ENCODE peak calls at places on chromosomes 4 and X, in eight cellular contexts. T is effector memory CD4-positive, alpha-beta T cell; H is GM23248; Y is colonic mucosa; V is left ventricle myocardium inferior; X is CD8-positive, alpha-beta memory T cell; E is tibial nerve; L is A673. U is an unnamed sample. For H3K9me3, the result is how much of the 10 kb centered on the place peaks cover.

GRCh38 chr4:126658391-126658790 is 974.4 kb upstream of the INTU start:
- DNase-seq in T (no peak), H (no peak), Y (no peak), V (no peak), X (no peak), E (no peak), L (no peak), U (no peak)

GRCh38 chrX:13646154-13646549 is 6.8 kb upstream of the TCEANC start:
- DNase-seq in T (no peak), H (peak), Y (peak), V (peak), X (no peak), E (peak), L (peak), U (peak)

GRCh38 chrX:23901805-23902204 is 5.9 kb downstream of the APOO start:
- DNase-seq in T (no peak), H (peak), Y (peak), V (no peak), X (peak), E (peak), L (peak), U (peak)

GRCh38 chr4:57037982-57038604 is 59.4 kb downstream of the POLR2B start:
- DNase-seq in T (no peak), H (peak), Y (peak), V (peak), X (no peak), E (peak), L (peak), U (peak)

GRCh38 chrX:39818071-39818470 is 279.7 kb downstream of the BCOR start:
- DNase-seq in T (no peak), H (no peak), Y (no peak), V (no peak), X (no peak), E (no peak), L (no peak), U (no peak)

GRCh38 chr4:108171541-108172230 is 3.0 kb upstream of the LEF1 start:
- DNase-seq in T (peak), H (no peak), Y (no peak), V (no peak), X (peak), E (no peak), L (no peak), U (no peak)

GRCh38 chrX:106707771-106708454 is 18.6 kb upstream of the RNF128 start:
- DNase-seq in T (no peak), H (peak), Y (no peak), V (no peak), X (no peak), E (no peak), L (peak), U (no peak)

GRCh38 chrX:46788902-46789301 is 30.0 kb upstream of the SLC9A7 start:
- DNase-seq in T (no peak), H (peak), Y (no peak), V (no peak), X (no peak), E (no peak), L (peak), U (no peak)

GRCh38 chr4:38914859-38915258 is 47.3 kb downstream of the FAM114A1 start:
- DNase-seq in T (no peak), H (no peak), Y (no peak), V (no peak), X (no peak), E (no peak), L (no peak), U (no peak)

GRCh38 chr4:19807505-19807904 is 444.2 kb upstream of the SLIT2 start:
- DNase-seq in T (no peak), H (peak), Y (no peak), V (no peak), X (no peak), E (no peak), L (no peak), U (no peak)

GRCh38 chrX:13341491-13342101 is 21.7 kb upstream of the ATXN3L start:
- DNase-seq in T (no peak), H (no peak), Y (no peak), V (no peak), X (no peak), E (no peak), L (no peak), U (no peak)

GRCh38 chr4:126306152-126306869 is 991.6 kb downstream of the FAT4 start:
- DNase-seq in T (no peak), H (peak), Y (no peak), V (no peak), X (no peak), E (peak), L (no peak), U (no peak)

GRCh38 chr4:125091031-125091540 is 223.7 kb upstream of the FAT4 start:
- DNase-seq in T (no peak), H (no peak), Y (no peak), V (no peak), X (no peak), E (no peak), L (peak), U (no peak)

GRCh38 chr4:85370400-85371032 is 104.4 kb upstream of the ARHGAP24 start:
- DNase-seq in T (no peak), H (peak), Y (peak), V (no peak), X (no peak), E (peak), L (peak), U (no peak)

GRCh38 chr4:147182041-147182440 is 236.4 kb upstream of the TTC29 start:
- DNase-seq in T (no peak), H (no peak), Y (no peak), V (no peak), X (no peak), E (no peak), L (no peak), U (no peak)

GRCh38 chr4:80071643-80072606 is 1.1 kb downstream of the ANTXR2 start:
- DNase-seq in T (peak), H (peak), Y (peak), V (peak), X (peak), E (peak), L (peak), U (peak)

GRCh38 chr4:15147709-15148651 is 145.7 kb downstream of the CPEB2 start:
- DNase-seq in T (no peak), H (peak), Y (no peak), V (no peak), X (no peak), E (no peak), L (no peak), U (no peak)
- H3K9me3 ChIP-seq in T (under half), H (under half), Y (under half), V (under half), X (under half), E (under half), L (under half), U (under half)

DNA sequence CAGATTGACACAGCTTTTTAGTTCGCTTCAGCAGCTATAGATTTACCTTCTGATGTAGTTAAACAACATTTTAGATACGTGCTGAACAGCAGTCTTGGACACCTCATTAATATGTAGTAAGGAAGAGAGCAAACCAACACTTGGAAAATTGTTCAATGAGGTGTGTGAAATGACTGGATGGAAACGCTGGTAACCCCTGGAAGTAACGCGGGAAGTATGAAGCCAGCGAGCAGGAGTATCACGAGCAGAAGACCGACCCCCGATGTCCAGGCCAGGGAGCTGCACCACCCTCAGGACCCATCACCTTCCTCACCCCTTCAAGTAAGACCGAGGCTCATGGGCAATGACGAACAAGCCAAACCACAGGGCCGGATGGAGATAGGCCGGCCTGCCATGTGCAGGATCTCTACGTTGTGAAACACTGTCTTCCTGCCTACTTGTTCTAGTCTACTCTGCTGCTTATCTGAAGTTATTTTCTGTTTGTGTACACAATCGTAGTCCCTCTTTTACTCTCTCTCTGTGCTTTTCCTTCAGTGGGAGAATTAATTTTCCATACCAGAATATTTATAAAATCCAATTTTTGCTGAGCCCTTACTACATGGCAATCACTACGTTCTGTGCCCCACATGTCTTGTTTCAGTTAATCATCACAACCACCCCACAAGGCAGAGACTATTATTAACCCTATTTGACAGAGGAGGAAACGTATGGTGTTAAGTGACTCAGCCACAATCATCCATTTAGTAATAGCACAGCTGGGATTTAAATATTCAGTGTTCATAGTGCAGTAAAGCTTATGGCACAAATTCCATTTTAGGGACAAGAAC is 221.7 kb downstream of the APBB2 start:
- DNase-seq in T (no peak), H (peak), Y (no peak), V (no peak), X (no peak), E (no peak), L (peak), U (no peak)
- H3K27ac ChIP-seq in T (no peak), H (peak), Y (no peak), V (peak), X (no peak), E (no peak), L (no peak), U (no peak)

GRCh38 chr4:13865871-13866669 is 238.5 kb upstream of the BOD1L1 start:
- DNase-seq in T (no peak), H (peak), Y (no peak), V (no peak), X (no peak), E (no peak), L (peak), U (no peak)
- H3K9me3 ChIP-seq in T (under half), H (under half), Y (under half), V (under half), X (under half), E (under half), L (under half), U (under half)

DNA sequence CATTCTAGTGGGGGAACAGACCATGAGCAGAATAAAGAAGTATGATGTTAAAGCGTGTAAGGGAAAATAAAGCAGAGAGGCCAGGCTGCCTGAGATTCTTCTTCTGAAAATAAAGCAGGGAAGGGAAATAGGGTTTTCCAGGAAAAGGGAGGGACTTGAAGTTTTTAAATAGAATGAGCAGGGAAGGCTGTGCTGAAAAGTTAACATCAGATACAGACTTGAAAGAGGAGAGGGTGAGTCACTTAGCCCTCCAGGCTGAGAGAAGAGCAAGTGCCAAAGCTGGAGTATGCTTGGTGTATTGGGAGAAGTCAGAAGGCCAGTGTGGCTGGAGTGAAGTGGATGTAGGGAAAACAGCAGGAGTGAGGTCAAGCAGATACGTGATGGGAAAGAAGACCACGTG is 10.0 kb upstream of the PLK4 start:
- DNase-seq in T (no peak), H (peak), Y (no peak), V (no peak), X (no peak), E (no peak), L (no peak), U (no peak)
- H3K27ac ChIP-seq in T (no peak), H (no peak), Y (no peak), V (peak), X (no peak), E (no peak), L (no peak), U (no peak)

GRCh38 chrX:884091-884490 is 253.5 kb downstream of the SHOX start:
- DNase-seq in T (no peak), H (no peak), Y (no peak), V (no peak), X (no peak), E (no peak), L (no peak), U (no peak)
- H3K9me3 ChIP-seq in T (under half), H (under half), Y (under half), V (under half), X (under half), E (under half), L (under half), U (under half)

GRCh38 chr4:78706302-78706701 is 69.8 kb upstream of the BMP2K start:
- DNase-seq in T (no peak), H (no peak), Y (no peak), V (no peak), X (no peak), E (no peak), L (no peak), U (no peak)
- H3K27ac ChIP-seq in T (no peak), H (no peak), Y (no peak), V (no peak), X (no peak), E (no peak), L (no peak), U (no peak)

DNA sequence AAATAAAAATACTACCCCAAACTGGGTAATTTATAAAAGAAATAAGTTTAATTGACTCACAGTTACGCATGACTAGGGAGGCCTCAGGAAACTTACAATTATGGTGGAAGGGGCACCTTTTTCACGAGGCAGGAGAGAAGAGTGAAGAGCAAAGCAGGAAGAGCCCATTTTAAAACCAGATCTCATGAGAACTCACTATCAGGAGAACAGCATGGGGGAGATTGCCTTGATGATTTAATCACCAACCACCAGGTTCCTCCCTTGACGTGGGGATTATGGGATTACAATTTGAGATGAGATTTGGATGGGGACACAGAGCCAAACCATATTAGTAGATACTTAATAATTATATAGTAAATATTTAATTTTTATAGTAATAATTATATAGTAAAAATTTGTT is 10.1 kb downstream of the CISD2 start:
- DNase-seq in T (no peak), H (no peak), Y (no peak), V (no peak), X (no peak), E (no peak), L (peak), U (no peak)
- H3K9me3 ChIP-seq in T (under half), H (under half), Y (under half), V (under half), X (under half), E (under half), L (under half), U (under half)

U was measured in prostate gland.